ENCODE peak calls at places on chromosomes 16 and 17, in nine cellular contexts. One of them, this sample, is unnamed.

GRCh38 chr16:11857161-11857560 is 5.8 kb upstream of the RSL1D1 start:
- DNase-seq in RWPE1: no peak
- DNase-seq in T-helper 1 cell: no peak
- DNase-seq in mesendoderm: no peak
- DNase-seq in T-helper 9 cell: no peak
- DNase-seq in midbrain: no peak
- DNase-seq in activated gamma-delta T cell treated with anti-CD3 and anti-CD28 coated beads, Interleukin-2, amount 50 U/mL, for 16 hours: no peak
- DNase-seq in psoas muscle: no peak
- DNase-seq in stimulated activated naive B cell treated with anti-CD40 and anti-IgM and Interleukin-4, amounts not matched to agents 10 μg/mL and 1 μg/mL and 100 μg/mL, for 72 hours: no peak
- DNase-seq in this sample: no peak

GRCh38 chr17:77287432-77288068 is 146.8 kb downstream of the SEC14L1 start:
- DNase-seq in RWPE1: peak; percentile 79
- DNase-seq in T-helper 9 cell: no peak
- DNase-seq in stimulated activated naive B cell treated with anti-CD40 and anti-IgM and Interleukin-4, amounts not matched to agents 10 μg/mL and 1 μg/mL and 100 μg/mL, for 72 hours: no peak
- DNase-seq in mesendoderm: peak; percentile 82
- DNase-seq in midbrain: no peak
- DNase-seq in T-helper 1 cell: no peak
- DNase-seq in psoas muscle: peak; percentile 92
- DNase-seq in activated gamma-delta T cell treated with anti-CD3 and anti-CD28 coated beads, Interleukin-2, amount 50 U/mL, for 16 hours: no peak
- DNase-seq in this sample: peak; percentile 61

GRCh38 chr17:74179576-74179975 is 23.9 kb upstream of the RPL38 start:
- DNase-seq in T-helper 1 cell: no peak
- DNase-seq in psoas muscle: no peak
- DNase-seq in mesendoderm: no peak
- DNase-seq in T-helper 9 cell: no peak
- DNase-seq in RWPE1: no peak
- DNase-seq in midbrain: no peak
- DNase-seq in activated gamma-delta T cell treated with anti-CD3 and anti-CD28 coated beads, Interleukin-2, amount 50 U/mL, for 16 hours: no peak
- DNase-seq in stimulated activated naive B cell treated with anti-CD40 and anti-IgM and Interleukin-4, amounts not matched to agents 10 μg/mL and 1 μg/mL and 100 μg/mL, for 72 hours: no peak
- DNase-seq in this sample: no peak

GRCh38 chr16:67844441-67844840 is 2.3 kb upstream of the NUTF2 start:
- DNase-seq in T-helper 1 cell: no peak
- DNase-seq in mesendoderm: no peak
- DNase-seq in RWPE1: peak; percentile 57
- DNase-seq in midbrain: no peak
- DNase-seq in stimulated activated naive B cell treated with anti-CD40 and anti-IgM and Interleukin-4, amounts not matched to agents 10 μg/mL and 1 μg/mL and 100 μg/mL, for 72 hours: no peak
- DNase-seq in psoas muscle: no peak
- DNase-seq in T-helper 9 cell: no peak
- DNase-seq in activated gamma-delta T cell treated with anti-CD3 and anti-CD28 coated beads, Interleukin-2, amount 50 U/mL, for 16 hours: no peak
- DNase-seq in this sample: no peak

GRCh38 chr16:86508947-86509758 is 1.2 kb upstream of the FOXF1 start:
- DNase-seq in mesendoderm: peak; percentile 59
- DNase-seq in T-helper 9 cell: no peak
- DNase-seq in T-helper 1 cell: no peak
- DNase-seq in psoas muscle: peak; percentile 57
- DNase-seq in midbrain: no peak
- DNase-seq in RWPE1: peak; percentile 34
- DNase-seq in stimulated activated naive B cell treated with anti-CD40 and anti-IgM and Interleukin-4, amounts not matched to agents 10 μg/mL and 1 μg/mL and 100 μg/mL, for 72 hours: no peak
- DNase-seq in activated gamma-delta T cell treated with anti-CD3 and anti-CD28 coated beads, Interleukin-2, amount 50 U/mL, for 16 hours: no peak
- DNase-seq in this sample: peak; percentile 45

GRCh38 chr17:49752508-49752907 is 11.4 kb downstream of the FAM117A start:
- DNase-seq in T-helper 1 cell: no peak
- DNase-seq in T-helper 9 cell: no peak
- DNase-seq in psoas muscle: no peak
- DNase-seq in RWPE1: no peak
- DNase-seq in midbrain: no peak
- DNase-seq in activated gamma-delta T cell treated with anti-CD3 and anti-CD28 coated beads, Interleukin-2, amount 50 U/mL, for 16 hours: no peak
- DNase-seq in mesendoderm: no peak
- DNase-seq in stimulated activated naive B cell treated with anti-CD40 and anti-IgM and Interleukin-4, amounts not matched to agents 10 μg/mL and 1 μg/mL and 100 μg/mL, for 72 hours: no peak
- DNase-seq in this sample: no peak

GRCh38 chr17:491086-492014 is 138.7 kb upstream of the RPH3AL start:
- DNase-seq in psoas muscle: peak; percentile 82
- DNase-seq in T-helper 9 cell: peak; percentile 15
- DNase-seq in T-helper 1 cell: no peak
- DNase-seq in mesendoderm: no peak
- DNase-seq in midbrain: no peak
- DNase-seq in stimulated activated naive B cell treated with anti-CD40 and anti-IgM and Interleukin-4, amounts not matched to agents 10 μg/mL and 1 μg/mL and 100 μg/mL, for 72 hours: no peak
- DNase-seq in RWPE1: no peak
- DNase-seq in activated gamma-delta T cell treated with anti-CD3 and anti-CD28 coated beads, Interleukin-2, amount 50 U/mL, for 16 hours: no peak
- DNase-seq in this sample: peak; percentile 30

GRCh38 chr17:72603346-72604242 is 482.8 kb downstream of the SOX9 start:
- DNase-seq in T-helper 1 cell: no peak
- DNase-seq in activated gamma-delta T cell treated with anti-CD3 and anti-CD28 coated beads, Interleukin-2, amount 50 U/mL, for 16 hours: no peak
- DNase-seq in RWPE1: no peak
- DNase-seq in mesendoderm: no peak
- DNase-seq in stimulated activated naive B cell treated with anti-CD40 and anti-IgM and Interleukin-4, amounts not matched to agents 10 μg/mL and 1 μg/mL and 100 μg/mL, for 72 hours: no peak
- DNase-seq in T-helper 9 cell: no peak
- DNase-seq in midbrain: no peak
- DNase-seq in psoas muscle: no peak
- DNase-seq in this sample: no peak

GRCh38 chr17:17691468-17692263 is 10.4 kb downstream of the RAI1 start:
- DNase-seq in T-helper 9 cell: no peak
- DNase-seq in stimulated activated naive B cell treated with anti-CD40 and anti-IgM and Interleukin-4, amounts not matched to agents 10 μg/mL and 1 μg/mL and 100 μg/mL, for 72 hours: peak; percentile 63
- DNase-seq in T-helper 1 cell: no peak
- DNase-seq in mesendoderm: no peak
- DNase-seq in RWPE1: no peak
- DNase-seq in activated gamma-delta T cell treated with anti-CD3 and anti-CD28 coated beads, Interleukin-2, amount 50 U/mL, for 16 hours: no peak
- DNase-seq in psoas muscle: no peak
- DNase-seq in midbrain: no peak
- DNase-seq in this sample: no peak

GRCh38 chr16:10521681-10522274 is 58.6 kb downstream of the EMP2 start:
- DNase-seq in RWPE1: peak; percentile 57
- DNase-seq in activated gamma-delta T cell treated with anti-CD3 and anti-CD28 coated beads, Interleukin-2, amount 50 U/mL, for 16 hours: peak; percentile 17
- DNase-seq in T-helper 1 cell: no peak
- DNase-seq in psoas muscle: peak; percentile 63
- DNase-seq in T-helper 9 cell: peak; percentile 14
- DNase-seq in stimulated activated naive B cell treated with anti-CD40 and anti-IgM and Interleukin-4, amounts not matched to agents 10 μg/mL and 1 μg/mL and 100 μg/mL, for 72 hours: peak; percentile 24
- DNase-seq in midbrain: peak; percentile 8
- DNase-seq in mesendoderm: peak; percentile 68
- DNase-seq in this sample: peak; percentile 77

GRCh38 chr17:55607736-55608341 is 96.6 kb upstream of the SMIM36 start:
- DNase-seq in midbrain: no peak
- DNase-seq in RWPE1: no peak
- DNase-seq in mesendoderm: peak; percentile 33
- DNase-seq in T-helper 9 cell: no peak
- DNase-seq in activated gamma-delta T cell treated with anti-CD3 and anti-CD28 coated beads, Interleukin-2, amount 50 U/mL, for 16 hours: no peak
- DNase-seq in psoas muscle: no peak
- DNase-seq in stimulated activated naive B cell treated with anti-CD40 and anti-IgM and Interleukin-4, amounts not matched to agents 10 μg/mL and 1 μg/mL and 100 μg/mL, for 72 hours: no peak
- DNase-seq in T-helper 1 cell: no peak
- DNase-seq in this sample: peak; percentile 46

GRCh38 chr16:19555938-19556778 is 655 bp downstream of the VPS35L start:
- DNase-seq in activated gamma-delta T cell treated with anti-CD3 and anti-CD28 coated beads, Interleukin-2, amount 50 U/mL, for 16 hours: no peak
- DNase-seq in T-helper 9 cell: no peak
- DNase-seq in mesendoderm: peak; percentile 98
- DNase-seq in midbrain: no peak
- DNase-seq in RWPE1: no peak
- DNase-seq in T-helper 1 cell: no peak
- DNase-seq in psoas muscle: no peak
- DNase-seq in stimulated activated naive B cell treated with anti-CD40 and anti-IgM and Interleukin-4, amounts not matched to agents 10 μg/mL and 1 μg/mL and 100 μg/mL, for 72 hours: peak; percentile 30
- DNase-seq in this sample: peak; percentile 29

GRCh38 chr16:12305081-12305596 is 328.6 kb downstream of the SNX29 start:
- DNase-seq in activated gamma-delta T cell treated with anti-CD3 and anti-CD28 coated beads, Interleukin-2, amount 50 U/mL, for 16 hours: no peak
- DNase-seq in RWPE1: no peak
- DNase-seq in T-helper 1 cell: no peak
- DNase-seq in psoas muscle: no peak
- DNase-seq in stimulated activated naive B cell treated with anti-CD40 and anti-IgM and Interleukin-4, amounts not matched to agents 10 μg/mL and 1 μg/mL and 100 μg/mL, for 72 hours: no peak
- DNase-seq in T-helper 9 cell: no peak
- DNase-seq in mesendoderm: no peak
- DNase-seq in midbrain: no peak
- DNase-seq in this sample: no peak